ENCODE peak calls at places on chromosomes 6 and 20, in seven cellular contexts. Y is breast epithelium, H is IMR-90, W is body of pancreas, Z is RWPE1, M is uterus, K is lower lobe of right lung. B is an unnamed sample.

GRCh38 chr6:33112148-33112547 is 36.4 kb downstream of the HLA-DPB1 start:
- DNase-seq in Y (no peak), H (peak; percentile 55), K (no peak), M (no peak), Z (peak; percentile 84), W (no peak), B (no peak)

GRCh38 chr6:106039836-106040592 is 46.1 kb upstream of the PRDM1 start:
- DNase-seq in W (no peak), Y (no peak), K (no peak), M (no peak), H (no peak), Z (no peak), B (no peak)

GRCh38 chr6:43725643-43726580 is 38.3 kb upstream of the MRPS18A start:
- DNase-seq in H (no peak), K (no peak), W (no peak), M (no peak), Y (no peak), Z (no peak), B (no peak)

GRCh38 chr20:32510601-32511357 is 74.4 kb downstream of the NOL4L start:
- DNase-seq in W (no peak), Z (no peak), K (no peak), Y (no peak), H (no peak), M (no peak), B (no peak)

GRCh38 chr6:33935439-33936080 is 131.8 kb upstream of the MLN start:
- DNase-seq in K (no peak), Z (no peak), Y (no peak), M (no peak), H (no peak), W (no peak), B (no peak)

GRCh38 chr6:51459958-51460357 is 627.5 kb downstream of the PKHD1 start:
- DNase-seq in Y (no peak), M (no peak), W (no peak), Z (no peak), K (no peak), H (no peak), B (no peak)

GRCh38 chr6:16470502-16471221 is 232.3 kb downstream of the GMPR start:
- DNase-seq in Y (no peak), Z (no peak), H (no peak), M (no peak), K (no peak), W (no peak), B (no peak)

GRCh38 chr6:46453756-46454316 is 37.4 kb downstream of the RCAN2 start:
- DNase-seq in W (no peak), Y (no peak), K (no peak), H (no peak), Z (no peak), M (no peak), B (no peak)

GRCh38 chr20:8749101-8749500 is 319.8 kb upstream of the PLCB4 start:
- DNase-seq in W (no peak), H (peak; percentile 21), Z (no peak), K (no peak), M (no peak), Y (no peak), B (no peak)

GRCh38 chr20:51752343-51752951 is 15.7 kb downstream of the ATP9A start:
- DNase-seq in W (no peak), M (no peak), K (no peak), Z (peak; percentile 80), Y (no peak), H (peak; percentile 93), B (no peak)

GRCh38 chr20:51750770-51751388 is 17.3 kb downstream of the ATP9A start:
- DNase-seq in M (no peak), Z (no peak), Y (no peak), H (no peak), W (no peak), K (no peak), B (no peak)

GRCh38 chr20:51747182-51747911 is 20.8 kb downstream of the ATP9A start:
- DNase-seq in K (no peak), Y (no peak), M (no peak), H (no peak), W (no peak), Z (no peak), B (no peak)

GRCh38 chr20:51750037-51750769 is 18.0 kb downstream of the ATP9A start:
- DNase-seq in Z (peak; percentile 99), W (peak; percentile 77), K (peak; percentile 70), H (peak; percentile 94), M (peak; percentile 76), Y (peak; percentile 86), B (no peak)

DNA sequence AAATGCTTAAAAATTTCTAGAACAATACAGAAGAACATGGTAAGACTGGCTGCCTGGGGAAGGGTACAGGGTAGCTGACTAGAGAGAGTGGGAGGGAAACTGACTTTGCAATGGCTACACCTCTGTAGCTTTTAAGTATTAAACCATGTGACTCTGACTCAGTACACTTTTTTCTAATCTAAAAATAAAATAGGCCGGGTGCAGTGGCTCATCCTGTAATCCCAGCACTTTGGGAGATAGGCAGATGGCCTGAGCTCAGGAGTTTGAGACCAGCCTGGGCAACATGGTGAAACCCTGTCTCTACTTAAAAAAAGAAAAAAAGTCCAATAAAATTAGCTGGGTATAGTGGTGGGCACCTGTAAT is 18.5 kb downstream of the ATP9A start:
- DNase-seq in Y (no peak), H (peak; percentile 79), Z (peak; percentile 47), K (no peak), W (no peak), M (no peak), B (no peak)
- H3K27ac ChIP-seq in Y (no peak overlapping the region), H (no peak overlapping the region), Z (peak overlapping the region; percentile 89), K (no peak overlapping the region), W (peak overlapping the region; percentile 59), M (peak overlapping the region; percentile 55), B (no peak overlapping the region)

GRCh38 chr20:43432498-43432897 is 25.2 kb upstream of the SRSF6 start:
- DNase-seq in Y (no peak), Z (no peak), M (no peak), W (no peak), K (no peak), H (no peak), B (no peak)
- TF ChIP-seq CTCF in Y (no peak), Z (no peak), M (no peak), W (no peak), K (no peak), H (no peak), B (no peak)

GRCh38 chr6:21595951-21596378 is 2.4 kb downstream of the SOX4 start:
- DNase-seq in H (no peak), K (no peak), Z (peak; percentile 17), W (no peak), M (no peak), Y (no peak), B (peak; percentile 4)

GRCh38 chr6:21596379-21597242 is 3.1 kb downstream of the SOX4 start:
- DNase-seq in W (peak; percentile 34), Z (peak; percentile 50), H (peak; percentile 59), M (peak; percentile 72), Y (peak; percentile 62), K (peak; percentile 59), B (no peak)

GRCh38 chr6:21593927-21594421 is 423 bp downstream of the SOX4 start:
- DNase-seq in K (no peak), M (peak; percentile 45), Y (peak; percentile 28), W (peak; percentile 37), H (peak; percentile 72), Z (peak; percentile 26), B (no peak)

GRCh38 chr6:21594427-21595264 is 1.1 kb downstream of the SOX4 start:
- DNase-seq in M (peak; percentile 66), K (peak; percentile 82), W (peak; percentile 68), H (peak; percentile 63), Z (peak; percentile 40), Y (peak; percentile 60), B (peak; percentile 8)

DNA sequence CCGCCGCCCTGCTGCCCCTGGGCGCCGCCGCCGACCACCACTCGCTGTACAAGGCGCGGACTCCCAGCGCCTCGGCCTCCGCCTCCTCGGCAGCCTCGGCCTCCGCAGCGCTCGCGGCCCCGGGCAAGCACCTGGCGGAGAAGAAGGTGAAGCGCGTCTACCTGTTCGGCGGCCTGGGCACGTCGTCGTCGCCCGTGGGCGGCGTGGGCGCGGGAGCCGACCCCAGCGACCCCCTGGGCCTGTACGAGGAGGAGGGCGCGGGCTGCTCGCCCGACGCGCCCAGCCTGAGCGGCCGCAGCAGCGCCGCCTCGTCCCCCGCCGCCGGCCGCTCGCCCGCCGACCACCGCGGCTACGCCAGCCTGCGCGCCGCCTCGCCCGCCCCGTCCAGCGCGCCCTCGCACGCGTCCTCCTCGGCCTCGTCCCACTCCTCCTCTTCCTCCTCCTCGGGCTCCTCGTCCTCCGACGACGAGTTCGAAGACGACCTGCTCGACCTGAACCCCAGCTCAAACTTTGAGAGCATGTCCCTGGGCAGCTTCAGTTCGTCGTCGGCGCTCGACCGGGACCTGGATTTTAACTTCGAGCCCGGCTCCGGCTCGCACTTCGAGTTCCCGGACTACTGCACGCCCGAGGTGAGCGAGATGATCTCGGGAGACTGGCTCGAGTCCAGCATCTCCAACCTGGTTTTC is 1.9 kb downstream of the SOX4 start:
- DNase-seq in H (no peak), Z (peak; percentile 33), K (peak; percentile 66), M (peak; percentile 56), W (peak; percentile 61), Y (peak; percentile 48), B (no peak)
- H3K27ac ChIP-seq in H (peak overlapping the region; percentile 90), Z (peak overlapping the region; percentile 96), K (peak overlapping the region; percentile 90), M (peak overlapping the region; percentile 97), W (peak overlapping the region; percentile 93), Y (peak overlapping the region; percentile 96), B (no peak overlapping the region)

GRCh38 chr6:110618591-110619267 is 142.3 kb upstream of the SLC22A16 start:
- DNase-seq in W (no peak), K (no peak), H (peak; percentile 28), Y (no peak), M (no peak), Z (peak; percentile 21), B (no peak)
- TF ChIP-seq CTCF in W (peak; percentile 21), K (no peak), H (peak; percentile 39), Y (no peak), M (no peak), Z (peak; percentile 15), B (no peak)

GRCh38 chr6:92847988-92848387 is 571.4 kb downstream of the EPHA7 start:
- DNase-seq in M (no peak), Z (no peak), K (no peak), W (no peak), H (no peak), Y (no peak), B (no peak)

GRCh38 chr6:92849636-92850035 is 569.7 kb downstream of the EPHA7 start:
- DNase-seq in Z (peak; percentile 4), Y (no peak), W (no peak), M (no peak), H (no peak), K (no peak), B (no peak)

GRCh38 chr6:92848901-92849300 is 570.5 kb downstream of the EPHA7 start:
- DNase-seq in Y (no peak), H (no peak), Z (no peak), W (no peak), M (no peak), K (no peak), B (no peak)

DNA sequence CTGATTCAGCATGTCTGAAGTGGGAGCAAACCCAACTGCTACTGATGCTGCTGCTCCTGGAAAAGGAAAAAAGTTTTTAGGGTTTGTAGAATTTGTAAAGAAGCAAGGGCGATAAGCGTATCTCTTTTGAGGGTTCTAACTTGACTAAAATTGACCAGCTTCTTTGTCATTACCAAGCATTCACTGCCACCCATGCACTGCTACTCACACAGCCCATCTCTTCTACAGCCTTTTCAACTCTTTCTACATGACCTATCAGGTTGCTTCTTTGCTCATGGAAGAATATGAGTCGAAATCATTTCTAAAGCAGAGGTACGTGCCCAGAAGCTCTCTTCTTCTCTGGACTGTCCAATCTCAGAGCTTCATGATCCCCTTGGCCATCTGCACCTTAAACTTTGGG is 570.9 kb downstream of the EPHA7 start:
- DNase-seq in Z (no peak), H (no peak), W (no peak), M (no peak), K (no peak), Y (no peak), B (no peak)
- H3K27ac ChIP-seq in Z (no peak overlapping the region), H (no peak overlapping the region), W (no peak overlapping the region), M (no peak overlapping the region), K (no peak overlapping the region), Y (no peak overlapping the region), B (no peak overlapping the region)

GRCh38 chr6:53070808-53071207 is 5.6 kb downstream of the FBXO9 start:
- DNase-seq in M (no peak), H (no peak), Z (no peak), W (no peak), Y (no peak), K (no peak), B (no peak)
- TF ChIP-seq CTCF in M (no peak), H (peak; percentile 21), Z (no peak), W (no peak), Y (no peak), K (no peak), B (peak; percentile 22)

B was measured in CD4-positive, alpha-beta T cell.